ENCODE peak calls at places on chromosomes 1 and 21, in nine cellular contexts. One of them, this sample, is unnamed. For H3K4me1, the result is how much of the 10 kb centered on the place peaks cover.

GRCh38 chr1:178684542-178685000 is 40.5 kb upstream of the RALGPS2 start:
- DNase-seq in tibial artery: no peak
- DNase-seq in stomach: no peak
- DNase-seq in psoas muscle: no peak
- DNase-seq in right cardiac atrium: no peak
- DNase-seq in CD8-positive, alpha-beta T cell: no peak
- DNase-seq in astrocyte: peak
- DNase-seq in neuronal stem cell: no peak
- DNase-seq in colonic mucosa: no peak
- DNase-seq in this sample: no peak

GRCh38 chr1:234093741-234094140 is 189.3 kb downstream of the SLC35F3 start:
- DNase-seq in colonic mucosa: no peak
- DNase-seq in tibial artery: no peak
- DNase-seq in psoas muscle: peak
- DNase-seq in right cardiac atrium: peak
- DNase-seq in CD8-positive, alpha-beta T cell: no peak
- DNase-seq in stomach: no peak
- DNase-seq in neuronal stem cell: no peak
- DNase-seq in astrocyte: no peak
- DNase-seq in this sample: peak

GRCh38 chr1:156859523-156860112 is 701 bp upstream of the INSRR start:
- DNase-seq in CD8-positive, alpha-beta T cell: peak
- DNase-seq in astrocyte: peak
- DNase-seq in right cardiac atrium: no peak
- DNase-seq in tibial artery: no peak
- DNase-seq in neuronal stem cell: no peak
- DNase-seq in stomach: peak
- DNase-seq in colonic mucosa: no peak
- DNase-seq in psoas muscle: no peak
- DNase-seq in this sample: no peak

GRCh38 chr1:161725888-161726630 is 4.7 kb downstream of the FCRLB start:
- DNase-seq in astrocyte: peak
- DNase-seq in stomach: peak
- DNase-seq in psoas muscle: peak
- DNase-seq in tibial artery: peak
- DNase-seq in neuronal stem cell: peak
- DNase-seq in CD8-positive, alpha-beta T cell: peak
- DNase-seq in colonic mucosa: peak
- DNase-seq in right cardiac atrium: peak
- DNase-seq in this sample: peak

GRCh38 chr1:75198761-75199160 is 64.6 kb downstream of the LHX8 start:
- DNase-seq in CD8-positive, alpha-beta T cell: no peak
- DNase-seq in psoas muscle: no peak
- DNase-seq in stomach: no peak
- DNase-seq in astrocyte: no peak
- DNase-seq in tibial artery: no peak
- DNase-seq in neuronal stem cell: no peak
- DNase-seq in right cardiac atrium: no peak
- DNase-seq in colonic mucosa: no peak
- DNase-seq in this sample: no peak

GRCh38 chr1:241045659-241046058 is 311.3 kb downstream of the RGS7 start:
- DNase-seq in astrocyte: no peak
- DNase-seq in stomach: no peak
- DNase-seq in CD8-positive, alpha-beta T cell: no peak
- DNase-seq in neuronal stem cell: no peak
- DNase-seq in tibial artery: no peak
- DNase-seq in right cardiac atrium: no peak
- DNase-seq in colonic mucosa: no peak
- DNase-seq in psoas muscle: no peak
- DNase-seq in this sample: no peak

GRCh38 chr1:172408958-172409357 is 11.5 kb upstream of the C1orf105 start:
- DNase-seq in colonic mucosa: no peak
- DNase-seq in neuronal stem cell: no peak
- DNase-seq in right cardiac atrium: no peak
- DNase-seq in astrocyte: peak
- DNase-seq in CD8-positive, alpha-beta T cell: no peak
- DNase-seq in stomach: no peak
- DNase-seq in psoas muscle: no peak
- DNase-seq in tibial artery: no peak
- DNase-seq in this sample: no peak

GRCh38 chr21:42671778-42672593 is 18.6 kb downstream of the PDE9A start:
- DNase-seq in colonic mucosa: no peak
- DNase-seq in astrocyte: peak
- DNase-seq in right cardiac atrium: no peak
- DNase-seq in stomach: no peak
- DNase-seq in psoas muscle: no peak
- DNase-seq in CD8-positive, alpha-beta T cell: no peak
- DNase-seq in neuronal stem cell: no peak
- DNase-seq in tibial artery: no peak
- DNase-seq in this sample: no peak

GRCh38 chr1:227913969-227914791 is 33.6 kb downstream of the WNT9A start:
- DNase-seq in colonic mucosa: no peak
- DNase-seq in right cardiac atrium: no peak
- DNase-seq in CD8-positive, alpha-beta T cell: no peak
- DNase-seq in stomach: no peak
- DNase-seq in psoas muscle: no peak
- DNase-seq in neuronal stem cell: peak
- DNase-seq in tibial artery: no peak
- DNase-seq in astrocyte: no peak
- DNase-seq in this sample: no peak

GRCh38 chr1:234655328-234656069 is 45.5 kb upstream of the IRF2BP2 start:
- DNase-seq in stomach: no peak
- DNase-seq in colonic mucosa: peak
- DNase-seq in CD8-positive, alpha-beta T cell: no peak
- DNase-seq in astrocyte: no peak
- DNase-seq in right cardiac atrium: no peak
- DNase-seq in neuronal stem cell: no peak
- DNase-seq in tibial artery: no peak
- DNase-seq in psoas muscle: no peak
- DNase-seq in this sample: no peak

GRCh38 chr21:14275806-14276205 is 59.8 kb downstream of the RBM11 start:
- DNase-seq in colonic mucosa: no peak
- DNase-seq in right cardiac atrium: no peak
- DNase-seq in psoas muscle: no peak
- DNase-seq in stomach: no peak
- DNase-seq in CD8-positive, alpha-beta T cell: no peak
- DNase-seq in astrocyte: no peak
- DNase-seq in tibial artery: no peak
- DNase-seq in neuronal stem cell: no peak
- DNase-seq in this sample: no peak

GRCh38 chr21:14270631-14271030 is 54.7 kb downstream of the RBM11 start:
- DNase-seq in CD8-positive, alpha-beta T cell: no peak
- DNase-seq in neuronal stem cell: no peak
- DNase-seq in tibial artery: no peak
- DNase-seq in right cardiac atrium: no peak
- DNase-seq in astrocyte: no peak
- DNase-seq in colonic mucosa: peak
- DNase-seq in psoas muscle: no peak
- DNase-seq in stomach: no peak
- DNase-seq in this sample: no peak

GRCh38 chr21:14271053-14271452 is 55.1 kb downstream of the RBM11 start:
- DNase-seq in right cardiac atrium: no peak
- DNase-seq in psoas muscle: no peak
- DNase-seq in CD8-positive, alpha-beta T cell: no peak
- DNase-seq in astrocyte: no peak
- DNase-seq in stomach: no peak
- DNase-seq in neuronal stem cell: no peak
- DNase-seq in colonic mucosa: no peak
- DNase-seq in tibial artery: no peak
- DNase-seq in this sample: no peak

DNA sequence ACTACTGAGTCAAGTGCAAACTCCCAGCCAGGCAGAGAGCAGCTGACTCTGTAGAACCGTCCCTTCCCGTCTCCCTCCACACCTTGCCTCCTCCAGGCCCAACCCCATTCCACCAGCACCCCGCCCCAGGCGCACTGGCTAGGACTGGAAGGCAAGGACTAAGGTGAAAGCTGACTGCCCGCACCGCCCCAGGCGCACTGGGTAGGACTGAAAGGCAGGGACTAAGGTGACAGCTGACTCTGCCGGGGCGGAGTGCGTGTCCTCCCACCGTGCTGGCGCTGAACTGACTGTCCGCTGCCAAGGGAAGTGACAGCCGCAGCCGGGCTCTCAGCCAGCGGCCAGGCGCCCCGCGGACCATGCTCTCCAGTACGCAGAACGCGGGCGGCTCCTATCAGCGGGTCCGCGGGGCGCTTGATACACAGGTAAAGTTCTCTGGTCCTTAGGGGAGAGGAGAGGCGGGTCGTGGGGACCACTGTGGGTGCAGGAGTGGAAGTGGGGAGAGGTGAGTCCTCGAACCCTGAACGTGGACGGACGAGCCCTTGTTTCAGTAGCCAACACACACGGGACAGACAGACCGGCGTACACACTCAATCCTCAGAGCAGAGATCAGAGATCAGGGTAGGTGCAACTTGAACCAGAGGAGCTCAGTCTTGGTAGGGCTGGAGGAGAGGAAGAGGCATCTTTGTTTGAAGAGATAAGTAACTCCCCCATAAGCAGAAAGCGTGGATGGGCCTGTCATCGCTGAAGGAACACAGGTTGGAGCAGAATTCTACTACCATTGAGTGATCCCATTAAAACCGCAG is 58.0 kb downstream of the RBM11 start:
- DNase-seq in colonic mucosa: peak
- DNase-seq in psoas muscle: peak
- DNase-seq in stomach: peak
- DNase-seq in neuronal stem cell: no peak
- DNase-seq in tibial artery: peak
- DNase-seq in astrocyte: no peak
- DNase-seq in CD8-positive, alpha-beta T cell: no peak
- DNase-seq in right cardiac atrium: peak
- DNase-seq in this sample: peak
- H3K4me3 ChIP-seq in colonic mucosa: peak
- H3K4me3 ChIP-seq in psoas muscle: peak
- H3K4me3 ChIP-seq in stomach: peak
- H3K4me3 ChIP-seq in neuronal stem cell: peak
- H3K4me3 ChIP-seq in tibial artery: no peak
- H3K4me3 ChIP-seq in astrocyte: no peak
- H3K4me3 ChIP-seq in CD8-positive, alpha-beta T cell: no peak
- H3K4me3 ChIP-seq in right cardiac atrium: peak
- H3K4me3 ChIP-seq in this sample: peak

DNA sequence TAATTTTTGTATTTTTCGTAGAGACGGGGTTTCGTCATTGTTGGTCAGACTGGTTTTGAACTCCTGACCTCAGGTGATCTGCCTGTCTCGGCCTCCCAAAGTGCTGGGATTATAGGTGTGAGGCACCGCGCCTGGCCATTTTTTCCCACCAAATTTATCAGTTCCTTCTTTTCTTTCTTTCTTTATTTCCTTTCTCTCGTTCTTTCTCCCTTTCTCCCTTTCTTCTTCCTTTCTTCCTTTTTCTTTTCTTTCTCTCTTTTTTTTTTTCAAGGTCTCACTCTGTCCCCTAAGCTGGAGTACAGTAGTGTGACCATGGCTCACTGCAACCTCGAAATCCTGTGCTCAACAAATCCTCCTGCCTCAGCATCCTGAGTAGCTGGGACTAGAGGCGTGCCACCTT is 26.4 kb downstream of the MFSD2A start:
- DNase-seq in right cardiac atrium: no peak
- DNase-seq in stomach: no peak
- DNase-seq in neuronal stem cell: no peak
- DNase-seq in CD8-positive, alpha-beta T cell: no peak
- DNase-seq in psoas muscle: no peak
- DNase-seq in astrocyte: no peak
- DNase-seq in colonic mucosa: no peak
- DNase-seq in tibial artery: no peak
- DNase-seq in this sample: no peak
- H3K4me1 ChIP-seq in right cardiac atrium: under half
- H3K4me1 ChIP-seq in stomach: under half
- H3K4me1 ChIP-seq in neuronal stem cell: under half
- H3K4me1 ChIP-seq in CD8-positive, alpha-beta T cell: under half
- H3K4me1 ChIP-seq in psoas muscle: under half
- H3K4me1 ChIP-seq in astrocyte: under half
- H3K4me1 ChIP-seq in colonic mucosa: under half
- H3K4me1 ChIP-seq in tibial artery: under half
- H3K4me1 ChIP-seq in this sample: under half

GRCh38 chr1:154328318-154329151 is 3.2 kb downstream of the ATP8B2 start:
- DNase-seq in astrocyte: peak
- DNase-seq in colonic mucosa: peak
- DNase-seq in neuronal stem cell: no peak
- DNase-seq in CD8-positive, alpha-beta T cell: peak
- DNase-seq in psoas muscle: peak
- DNase-seq in stomach: peak
- DNase-seq in tibial artery: peak
- DNase-seq in right cardiac atrium: peak
- DNase-seq in this sample: peak
- H3K4me3 ChIP-seq in astrocyte: peak
- H3K4me3 ChIP-seq in colonic mucosa: peak
- H3K4me3 ChIP-seq in neuronal stem cell: peak
- H3K4me3 ChIP-seq in CD8-positive, alpha-beta T cell: peak
- H3K4me3 ChIP-seq in psoas muscle: peak
- H3K4me3 ChIP-seq in stomach: peak
- H3K4me3 ChIP-seq in tibial artery: peak
- H3K4me3 ChIP-seq in right cardiac atrium: peak
- H3K4me3 ChIP-seq in this sample: peak

GRCh38 chr1:64061430-64062104 is 141.9 kb upstream of the UBE2U start:
- DNase-seq in colonic mucosa: no peak
- DNase-seq in psoas muscle: no peak
- DNase-seq in stomach: no peak
- DNase-seq in CD8-positive, alpha-beta T cell: no peak
- DNase-seq in tibial artery: no peak
- DNase-seq in neuronal stem cell: no peak
- DNase-seq in right cardiac atrium: no peak
- DNase-seq in astrocyte: no peak
- DNase-seq in this sample: no peak

GRCh38 chr1:64060611-64061302 is 142.7 kb upstream of the UBE2U start:
- DNase-seq in neuronal stem cell: no peak
- DNase-seq in tibial artery: no peak
- DNase-seq in psoas muscle: no peak
- DNase-seq in right cardiac atrium: no peak
- DNase-seq in astrocyte: no peak
- DNase-seq in stomach: no peak
- DNase-seq in CD8-positive, alpha-beta T cell: no peak
- DNase-seq in colonic mucosa: no peak
- DNase-seq in this sample: no peak

GRCh38 chr1:64059556-64059955 is 143.9 kb upstream of the UBE2U start:
- DNase-seq in CD8-positive, alpha-beta T cell: no peak
- DNase-seq in astrocyte: no peak
- DNase-seq in tibial artery: no peak
- DNase-seq in psoas muscle: no peak
- DNase-seq in colonic mucosa: no peak
- DNase-seq in right cardiac atrium: no peak
- DNase-seq in neuronal stem cell: no peak
- DNase-seq in stomach: no peak
- DNase-seq in this sample: no peak

GRCh38 chr1:64062941-64063581 is 140.4 kb upstream of the UBE2U start:
- DNase-seq in colonic mucosa: no peak
- DNase-seq in CD8-positive, alpha-beta T cell: no peak
- DNase-seq in neuronal stem cell: no peak
- DNase-seq in stomach: no peak
- DNase-seq in astrocyte: peak
- DNase-seq in tibial artery: no peak
- DNase-seq in right cardiac atrium: no peak
- DNase-seq in psoas muscle: no peak
- DNase-seq in this sample: no peak

DNA sequence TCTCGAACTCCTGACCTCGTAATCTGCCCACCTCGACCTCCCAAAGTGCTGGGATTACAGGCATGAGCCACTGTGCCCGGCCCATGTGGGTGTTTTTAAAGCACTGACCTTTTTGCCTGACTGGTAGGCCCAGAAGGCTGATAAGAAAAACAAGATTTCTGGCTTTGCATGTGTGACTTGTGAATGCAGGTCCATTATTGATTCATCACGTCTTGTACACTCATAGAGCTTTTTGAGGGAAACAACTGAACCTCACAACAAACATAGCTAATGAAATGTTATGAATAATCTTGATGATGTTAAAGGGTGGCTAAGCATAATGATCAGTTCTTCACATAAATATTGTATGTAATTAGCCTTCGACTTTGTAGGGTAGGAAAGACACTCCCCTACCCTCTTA is 140.9 kb upstream of the UBE2U start:
- DNase-seq in neuronal stem cell: no peak
- DNase-seq in psoas muscle: no peak
- DNase-seq in tibial artery: no peak
- DNase-seq in stomach: no peak
- DNase-seq in CD8-positive, alpha-beta T cell: no peak
- DNase-seq in right cardiac atrium: no peak
- DNase-seq in colonic mucosa: no peak
- DNase-seq in astrocyte: no peak
- DNase-seq in this sample: no peak
- H3K4me1 ChIP-seq in neuronal stem cell: under half
- H3K4me1 ChIP-seq in psoas muscle: under half
- H3K4me1 ChIP-seq in tibial artery: under half
- H3K4me1 ChIP-seq in stomach: under half
- H3K4me1 ChIP-seq in CD8-positive, alpha-beta T cell: under half
- H3K4me1 ChIP-seq in right cardiac atrium: under half
- H3K4me1 ChIP-seq in colonic mucosa: under half
- H3K4me1 ChIP-seq in astrocyte: under half
- H3K4me1 ChIP-seq in this sample: under half

This sample was measured in left ventricle myocardium inferior.